ENCODE peak calls at places on chromosomes 7 and 10, in nine cellular contexts. E, L, D, I, O, W, B, V and K are unnamed samples. For H3K4me1, the result is how much of the 10 kb centered on the place peaks cover.

GRCh38 chr7:7783001-7783400 is 64.6 kb upstream of the RPA3 start:
- DNase-seq in W (no peak), I (no peak), B (no peak), V (no peak), O (no peak), E (no peak), L (no peak), D (no peak), K (no peak)

GRCh38 chr10:131907679-131908078 is 6.9 kb downstream of the PPP2R2D start:
- DNase-seq in W (no peak), O (no peak), B (no peak), E (no peak), I (no peak), D (no peak), L (no peak), V (no peak), K (no peak)

GRCh38 chr10:61397175-61397986 is 55.8 kb downstream of the TMEM26 start:
- DNase-seq in D (no peak), B (no peak), O (no peak), L (peak), E (no peak), W (peak), V (no peak), I (peak), K (no peak)

GRCh38 chr7:141421306-141421705 is 129.9 kb upstream of the AGK start:
- DNase-seq in D (no peak), E (no peak), I (no peak), W (no peak), O (no peak), V (no peak), B (no peak), L (no peak), K (no peak)

GRCh38 chr10:70893227-70894006 is 5.1 kb upstream of the PCBD1 start:
- DNase-seq in I (no peak), D (no peak), O (no peak), V (no peak), E (peak), B (no peak), L (no peak), W (no peak), K (peak)

GRCh38 chr10:101136007-101136707 is 5.1 kb downstream of the TLX1 start:
- DNase-seq in E (no peak), V (peak), D (no peak), I (no peak), L (no peak), B (peak), O (peak), W (peak), K (peak)

GRCh38 chr7:116211006-116211912 is 920 bp downstream of the TES start:
- DNase-seq in I (peak), L (peak), V (peak), B (peak), W (peak), D (peak), O (peak), E (peak), K (peak)

GRCh38 chr7:96135241-96135640 is 186.7 kb downstream of the SLC25A13 start:
- DNase-seq in W (no peak), O (no peak), B (no peak), I (no peak), L (no peak), V (peak), D (no peak), E (no peak), K (no peak)

GRCh38 chr10:34319197-34319846 is 495.8 kb downstream of the PARD3 start:
- DNase-seq in L (peak), B (no peak), O (peak), E (peak), D (no peak), V (peak), W (peak), I (peak), K (no peak)

GRCh38 chr7:80236696-80237095 is 102.1 kb downstream of the GNAI1 start:
- DNase-seq in V (no peak), L (peak), E (no peak), W (no peak), O (no peak), I (no peak), B (no peak), D (no peak), K (no peak)

GRCh38 chr10:48251525-48252353 is 22.8 kb downstream of the FRMPD2 start:
- DNase-seq in O (no peak), V (peak), L (no peak), W (no peak), E (no peak), B (peak), I (no peak), D (no peak), K (peak)

GRCh38 chr10:48253970-48254657 is 20.4 kb downstream of the FRMPD2 start:
- DNase-seq in O (no peak), W (peak), L (no peak), I (no peak), V (peak), E (no peak), D (no peak), B (no peak), K (no peak)

GRCh38 chr7:1883031-1883761 is 213.1 kb downstream of the ELFN1 start:
- DNase-seq in D (no peak), O (peak), I (peak), W (peak), V (peak), E (no peak), L (peak), B (peak), K (peak)

GRCh38 chr7:31002256-31002655 is 38.5 kb downstream of the GHRHR start:
- DNase-seq in L (no peak), O (no peak), I (no peak), B (no peak), W (peak), V (no peak), E (no peak), D (no peak), K (no peak)

GRCh38 chr7:102319671-102320070 is 33.0 kb downstream of the SH2B2 start:
- DNase-seq in I (no peak), E (no peak), W (no peak), V (no peak), O (no peak), L (no peak), D (no peak), B (no peak), K (no peak)

GRCh38 chr7:29091121-29091601 is 55.2 kb downstream of the CPVL start:
- DNase-seq in V (no peak), L (no peak), D (no peak), W (no peak), I (no peak), B (peak), O (no peak), E (no peak), K (no peak)

GRCh38 chr7:90625562-90625961 is 29.4 kb downstream of the CDK14 start:
- DNase-seq in I (no peak), W (peak), E (no peak), B (peak), D (peak), L (peak), O (no peak), V (peak), K (peak)

GRCh38 chr7:74708569-74709275 is 51.2 kb downstream of the GTF2I start:
- DNase-seq in D (no peak), O (no peak), B (no peak), I (no peak), E (no peak), L (no peak), V (no peak), W (no peak), K (no peak)

GRCh38 chr7:85176197-85176596 is 10.7 kb downstream of the SEMA3D start:
- DNase-seq in W (peak), O (no peak), E (no peak), B (no peak), V (peak), I (no peak), L (peak), D (no peak), K (no peak)

GRCh38 chr10:110209926-110210662 is 2.7 kb downstream of the MXI1 start:
- DNase-seq in O (no peak), D (peak), E (peak), L (peak), B (peak), I (peak), W (peak), V (peak), K (peak)

GRCh38 chr7:37987732-37988131 is 67.3 kb downstream of the EPDR1 start:
- DNase-seq in L (no peak), O (no peak), B (no peak), D (no peak), E (peak), V (peak), I (peak), W (peak), K (no peak)

GRCh38 chr10:14583252-14583651 is 191.4 kb downstream of the FAM107B start:
- DNase-seq in E (peak), I (no peak), W (no peak), D (no peak), L (no peak), B (no peak), V (no peak), O (no peak), K (no peak)

GRCh38 chr7:157991761-157992160 is 595.9 kb downstream of the PTPRN2 start:
- DNase-seq in O (no peak), W (no peak), V (no peak), B (peak), I (no peak), L (no peak), D (no peak), E (no peak), K (no peak)

GRCh38 chr10:62819521-62819920 is 3.4 kb upstream of the EGR2 start:
- DNase-seq in E (no peak), I (no peak), D (no peak), W (peak), L (no peak), V (peak), O (no peak), B (no peak), K (no peak)

GRCh38 chr10:3010327-3010726 is 57.0 kb upstream of the PFKP start:
- DNase-seq in O (no peak), L (no peak), E (no peak), W (no peak), B (no peak), D (no peak), V (no peak), I (no peak), K (peak)

GRCh38 chr7:131562941-131563340 is 6.5 kb upstream of the PODXL start:
- DNase-seq in D (no peak), L (peak), B (no peak), O (no peak), E (no peak), V (no peak), I (no peak), W (peak), K (no peak)

GRCh38 chr10:43867113-43867512 is 218.4 kb upstream of the ZNF32 start:
- DNase-seq in D (no peak), O (no peak), L (no peak), B (no peak), V (no peak), I (no peak), E (no peak), W (no peak), K (no peak)

GRCh38 chr7:136061433-136061832 is 84.3 kb upstream of the MTPN start:
- DNase-seq in L (no peak), W (no peak), D (no peak), B (no peak), I (no peak), E (no peak), O (no peak), V (no peak), K (no peak)

GRCh38 chr10:62076872-62077271 is 175.4 kb downstream of the ARID5B start:
- DNase-seq in V (peak), L (peak), W (peak), B (no peak), D (no peak), O (no peak), E (no peak), I (peak), K (no peak)

GRCh38 chr7:24819916-24820689 is 62.8 kb upstream of the GSDME start:
- DNase-seq in O (peak), I (peak), W (peak), V (peak), B (peak), E (peak), L (peak), D (peak), K (peak)

GRCh38 chr10:112394475-112394875 is 20.6 kb downstream of the ACSL5 start:
- DNase-seq in W (no peak), B (no peak), D (no peak), V (no peak), E (no peak), O (no peak), I (peak), L (no peak), K (no peak)

DNA sequence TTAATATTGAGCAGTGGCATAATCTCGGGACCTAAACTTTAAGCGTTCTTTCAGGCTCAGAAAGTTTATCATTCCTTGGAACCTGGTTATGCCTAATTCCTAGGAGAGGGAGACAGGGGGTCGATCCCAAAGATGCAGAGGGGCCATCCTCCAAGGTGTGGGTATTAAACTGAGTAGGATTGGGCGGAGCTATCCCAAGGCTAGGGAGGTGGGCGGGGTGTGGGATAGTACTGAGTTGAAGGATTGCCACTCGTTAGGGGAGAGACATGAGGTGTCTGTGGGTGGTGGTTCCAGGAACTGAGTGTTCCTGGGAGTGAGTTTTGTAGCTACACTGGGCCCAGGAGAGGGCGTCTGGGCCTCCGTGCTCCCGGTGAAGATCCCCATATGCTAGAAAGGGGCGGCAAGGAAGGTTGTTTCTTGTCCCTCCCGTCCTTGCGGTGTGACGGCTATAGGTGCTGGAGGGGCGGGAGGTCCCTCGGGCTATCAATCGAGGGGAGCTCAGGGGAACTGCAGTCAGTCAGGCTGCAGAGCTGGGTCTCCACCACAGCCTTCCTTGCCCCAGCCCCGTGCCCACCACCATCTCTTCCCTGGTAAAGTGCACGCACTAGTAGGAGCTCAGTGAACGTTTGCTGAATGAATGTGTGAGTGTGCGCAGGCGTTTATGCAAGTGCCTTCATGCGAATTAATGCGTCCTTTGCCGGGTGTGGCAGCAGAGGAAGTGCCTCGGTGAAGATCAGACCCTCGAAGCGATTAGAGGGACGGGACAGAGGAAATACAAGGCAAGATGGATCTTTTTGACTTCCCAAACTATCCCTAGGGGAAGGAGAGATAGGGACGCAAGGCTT is 3.0 kb upstream of the HMX2 start:
- DNase-seq in E (no peak), L (no peak), O (no peak), V (peak), B (no peak), W (no peak), D (no peak), I (no peak), K (peak)
- H3K4me1 ChIP-seq in E (under half), L (under half), O (under half), V (under half), B (under half), W (under half), D (under half), I (under half), K (under half)

GRCh38 chr10:50384839-50385238 is 133.5 kb upstream of the ASAH2 start:
- DNase-seq in B (no peak), L (no peak), E (no peak), O (no peak), V (no peak), I (no peak), D (no peak), W (no peak), K (no peak)

GRCh38 chr10:50385610-50386009 is 134.3 kb upstream of the ASAH2 start:
- DNase-seq in I (no peak), L (no peak), D (peak), B (peak), E (no peak), O (no peak), V (no peak), W (no peak), K (no peak)

GRCh38 chr10:50388181-50388580 is 136.9 kb upstream of the ASAH2 start:
- DNase-seq in D (no peak), E (no peak), V (no peak), L (no peak), O (no peak), W (no peak), I (no peak), B (no peak), K (no peak)

GRCh38 chr10:50387736-50388081 is 136.4 kb upstream of the ASAH2 start:
- DNase-seq in B (no peak), I (no peak), L (no peak), O (no peak), E (no peak), D (no peak), V (no peak), W (no peak), K (no peak)

GRCh38 chr10:50386992-50387735 is 135.8 kb upstream of the ASAH2 start:
- DNase-seq in W (no peak), D (no peak), O (no peak), B (no peak), L (no peak), I (no peak), E (no peak), V (no peak), K (no peak)
- H3K4me3 ChIP-seq in W (no peak), D (no peak), O (no peak), B (no peak), L (no peak), I (no peak), E (no peak), V (no peak), K (no peak)

GRCh38 chr7:632831-633210 is 93.7 kb upstream of the DNAAF5 start:
- DNase-seq in L (no peak), W (no peak), O (no peak), V (no peak), E (no peak), I (no peak), D (no peak), B (peak), K (no peak)

GRCh38 chr7:630539-630938 is 96.0 kb upstream of the DNAAF5 start:
- DNase-seq in I (no peak), O (no peak), E (no peak), L (no peak), D (no peak), W (no peak), V (no peak), B (peak), K (no peak)

GRCh38 chr7:631291-631711 is 95.2 kb upstream of the DNAAF5 start:
- DNase-seq in E (no peak), L (no peak), W (no peak), D (no peak), I (no peak), V (no peak), B (peak), O (no peak), K (no peak)

GRCh38 chr7:633381-634018 is 93.0 kb upstream of the DNAAF5 start:
- DNase-seq in D (no peak), O (no peak), E (no peak), V (no peak), L (no peak), W (no peak), B (peak), I (no peak), K (no peak)

DNA sequence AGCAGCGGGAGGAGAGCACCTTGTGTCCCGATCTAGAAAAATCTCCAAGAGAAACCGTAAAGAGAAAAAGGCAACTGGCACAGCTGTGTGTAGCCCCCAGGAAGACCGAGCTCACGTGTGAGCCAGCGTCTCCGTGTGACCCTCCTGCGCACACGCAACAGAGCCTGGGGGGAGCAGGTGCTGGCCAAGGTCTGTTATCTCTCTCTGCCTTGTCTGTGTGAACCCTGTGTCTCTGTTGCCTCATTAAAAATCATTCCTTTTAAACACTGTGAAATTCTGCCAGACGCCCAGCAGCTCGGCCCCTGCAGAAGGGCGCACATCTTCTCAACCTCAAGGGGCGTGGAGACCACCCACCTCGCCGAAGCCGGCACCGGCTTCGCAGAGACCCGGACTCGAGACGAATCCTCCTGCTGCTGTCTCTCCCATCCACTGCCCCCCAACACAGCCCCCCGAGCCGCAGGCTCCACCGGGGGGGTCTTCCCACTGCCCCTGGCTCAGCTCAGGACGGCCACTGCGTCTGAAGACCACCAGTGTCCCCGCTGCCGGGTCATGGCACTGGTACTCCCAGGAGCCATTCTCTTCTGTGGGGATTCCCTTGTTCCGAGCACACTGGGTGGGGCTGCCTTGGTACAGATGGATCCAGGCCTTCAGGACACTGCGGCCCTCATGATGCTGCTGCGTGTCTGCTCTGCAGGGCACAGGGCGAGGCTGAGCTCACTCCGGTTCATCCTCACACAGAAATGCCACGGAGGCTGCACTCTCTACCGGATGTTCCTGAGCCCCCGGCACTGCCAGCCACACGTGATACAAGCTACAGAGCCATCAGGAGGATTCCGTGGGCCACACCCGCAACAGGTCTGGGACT is 94.3 kb upstream of the DNAAF5 start:
- DNase-seq in D (no peak), V (no peak), O (no peak), W (no peak), E (no peak), B (peak), L (no peak), I (no peak), K (no peak)
- TF ChIP-seq CTCF in D (no peak), V (no peak), O (no peak), W (no peak), E (no peak), B (no peak), L (no peak), I (no peak), K (no peak)

DNA sequence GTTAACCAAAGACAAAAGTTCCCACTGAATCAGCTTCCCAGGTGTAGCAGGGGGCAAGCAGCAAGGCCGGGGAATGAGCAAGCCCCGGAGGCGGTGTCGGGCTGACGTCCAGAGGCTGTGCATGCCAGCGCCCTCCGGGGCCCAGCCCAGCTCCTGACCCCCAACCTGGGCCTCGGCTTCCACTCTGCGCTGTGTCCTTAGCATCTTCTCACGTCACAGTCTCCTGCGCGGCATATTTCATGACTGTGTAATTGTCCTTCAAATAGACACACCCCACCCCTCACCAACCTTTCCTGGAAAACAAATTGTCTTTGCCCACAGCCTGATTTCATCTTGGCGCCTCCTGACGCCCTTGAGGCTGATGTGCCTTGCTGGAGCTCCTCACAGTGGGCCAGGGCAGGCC is 133.5 kb downstream of the RGS10 start:
- DNase-seq in V (no peak), D (no peak), I (no peak), B (peak), E (no peak), L (peak), W (no peak), O (no peak), K (no peak)
- H3K4me1 ChIP-seq in V (under half), D (under half), I (under half), B (under half), E (under half), L (under half), W (under half), O (under half), K (under half)

GRCh38 chr10:98449287-98449686 is 2.6 kb upstream of the HPS1 start:
- DNase-seq in D (no peak), L (no peak), W (no peak), V (no peak), B (no peak), O (no peak), E (no peak), I (no peak), K (no peak)

GRCh38 chr10:98446121-98446655 is 547 bp downstream of the HPS1 start:
- DNase-seq in I (no peak), O (no peak), V (no peak), L (peak), W (peak), E (peak), B (no peak), D (no peak), K (peak)

GRCh38 chr10:98446656-98447221 is at the start of gene HPS1:
- DNase-seq in W (peak), V (peak), L (peak), D (peak), I (peak), E (peak), O (no peak), B (peak), K (peak)

GRCh38 chr10:98445200-98445812 is 1.4 kb downstream of the HPS1 start:
- DNase-seq in B (no peak), D (no peak), W (no peak), V (no peak), O (no peak), L (no peak), I (no peak), E (no peak), K (no peak)

GRCh38 chr10:98444314-98445006 is 2.3 kb downstream of the HPS1 start:
- DNase-seq in I (no peak), O (no peak), L (no peak), W (no peak), D (no peak), E (no peak), V (no peak), B (no peak), K (no peak)
- H3K4me3 ChIP-seq in I (no peak), O (no peak), L (no peak), W (no peak), D (no peak), E (no peak), V (no peak), B (no peak), K (no peak)